ENCODE peak calls at places on chromosomes 1 and 21, in five cellular contexts. One of them, this sample, is unnamed.

GRCh38 chr1:20051218-20051829 is 18.7 kb upstream of the PLA2G5 start:
- DNase-seq in endothelial cell: no peak
- DNase-seq in left ventricle myocardium inferior: no peak
- DNase-seq in hepatocyte: no peak
- DNase-seq in CD8-positive, alpha-beta T cell: no peak
- DNase-seq in this sample: no peak

GRCh38 chr1:170360601-170361000 is 171.4 kb upstream of the GORAB start:
- DNase-seq in left ventricle myocardium inferior: no peak
- DNase-seq in hepatocyte: no peak
- DNase-seq in endothelial cell: no peak
- DNase-seq in CD8-positive, alpha-beta T cell: no peak
- DNase-seq in this sample: no peak

GRCh38 chr1:56547977-56548376 is 31.4 kb downstream of the PLPP3 start:
- DNase-seq in endothelial cell: no peak
- DNase-seq in CD8-positive, alpha-beta T cell: no peak
- DNase-seq in hepatocyte: no peak
- DNase-seq in left ventricle myocardium inferior: peak
- DNase-seq in this sample: no peak

GRCh38 chr1:90340604-90341003 is 345.7 kb downstream of the ZNF326 start:
- DNase-seq in hepatocyte: no peak
- DNase-seq in left ventricle myocardium inferior: no peak
- DNase-seq in endothelial cell: no peak
- DNase-seq in CD8-positive, alpha-beta T cell: no peak
- DNase-seq in this sample: no peak

GRCh38 chr1:24980836-24981631 is 51.0 kb upstream of the RUNX3 start:
- DNase-seq in CD8-positive, alpha-beta T cell: no peak
- DNase-seq in hepatocyte: no peak
- DNase-seq in left ventricle myocardium inferior: no peak
- DNase-seq in endothelial cell: no peak
- DNase-seq in this sample: no peak

GRCh38 chr1:229042482-229042881 is 228.4 kb upstream of the RAB4A start:
- DNase-seq in CD8-positive, alpha-beta T cell: no peak
- DNase-seq in endothelial cell: no peak
- DNase-seq in left ventricle myocardium inferior: no peak
- DNase-seq in hepatocyte: no peak
- DNase-seq in this sample: no peak

GRCh38 chr1:214280386-214281029 is 451 bp upstream of the SMYD2 start:
- DNase-seq in hepatocyte: peak
- DNase-seq in endothelial cell: peak
- DNase-seq in left ventricle myocardium inferior: peak
- DNase-seq in CD8-positive, alpha-beta T cell: no peak
- DNase-seq in this sample: peak

GRCh38 chr1:16236091-16236494 is 890 bp downstream of the CPLANE2 start:
- DNase-seq in left ventricle myocardium inferior: no peak
- DNase-seq in hepatocyte: no peak
- DNase-seq in CD8-positive, alpha-beta T cell: peak
- DNase-seq in endothelial cell: no peak
- DNase-seq in this sample: no peak

GRCh38 chr1:229130028-229130668 is 140.8 kb upstream of the RAB4A start:
- DNase-seq in CD8-positive, alpha-beta T cell: peak
- DNase-seq in endothelial cell: peak
- DNase-seq in hepatocyte: peak
- DNase-seq in left ventricle myocardium inferior: no peak
- DNase-seq in this sample: no peak

GRCh38 chr1:152162826-152163463 is 3.9 kb upstream of the RPTN start:
- DNase-seq in hepatocyte: no peak
- DNase-seq in left ventricle myocardium inferior: no peak
- DNase-seq in endothelial cell: no peak
- DNase-seq in CD8-positive, alpha-beta T cell: no peak
- DNase-seq in this sample: no peak

GRCh38 chr1:5975133-5975880 is 16.9 kb downstream of the NPHP4 start:
- DNase-seq in CD8-positive, alpha-beta T cell: peak
- DNase-seq in left ventricle myocardium inferior: peak
- DNase-seq in hepatocyte: peak
- DNase-seq in endothelial cell: peak
- DNase-seq in this sample: no peak

GRCh38 chr1:224245188-224245587 is 62.1 kb downstream of the DEGS1 start:
- DNase-seq in hepatocyte: no peak
- DNase-seq in endothelial cell: peak
- DNase-seq in CD8-positive, alpha-beta T cell: peak
- DNase-seq in left ventricle myocardium inferior: peak
- DNase-seq in this sample: no peak

GRCh38 chr1:201964266-201964665 is 9.0 kb downstream of the TIMM17A start:
- DNase-seq in hepatocyte: no peak
- DNase-seq in endothelial cell: no peak
- DNase-seq in CD8-positive, alpha-beta T cell: no peak
- DNase-seq in left ventricle myocardium inferior: no peak
- DNase-seq in this sample: no peak

GRCh38 chr21:15062566-15062965 is 2.2 kb downstream of the NRIP1 start:
- DNase-seq in hepatocyte: no peak
- DNase-seq in CD8-positive, alpha-beta T cell: no peak
- DNase-seq in endothelial cell: no peak
- DNase-seq in left ventricle myocardium inferior: no peak
- DNase-seq in this sample: no peak

GRCh38 chr1:13228343-13228781 is 2.4 kb upstream of the PRAMEF18 start:
- DNase-seq in CD8-positive, alpha-beta T cell: peak
- DNase-seq in hepatocyte: no peak
- DNase-seq in endothelial cell: no peak
- DNase-seq in left ventricle myocardium inferior: no peak
- DNase-seq in this sample: no peak

GRCh38 chr1:3995141-3995780 is 95.2 kb upstream of the C1orf174 start:
- DNase-seq in CD8-positive, alpha-beta T cell: no peak
- DNase-seq in hepatocyte: no peak
- DNase-seq in left ventricle myocardium inferior: no peak
- DNase-seq in endothelial cell: no peak
- DNase-seq in this sample: no peak

GRCh38 chr1:200530551-200531261 is 89.8 kb downstream of the KIF14 start:
- DNase-seq in endothelial cell: no peak
- DNase-seq in hepatocyte: no peak
- DNase-seq in CD8-positive, alpha-beta T cell: peak
- DNase-seq in left ventricle myocardium inferior: no peak
- DNase-seq in this sample: no peak

GRCh38 chr1:15718199-15718601 is 17.9 kb upstream of the SLC25A34 start:
- DNase-seq in hepatocyte: no peak
- DNase-seq in CD8-positive, alpha-beta T cell: no peak
- DNase-seq in left ventricle myocardium inferior: no peak
- DNase-seq in endothelial cell: no peak
- DNase-seq in this sample: no peak

GRCh38 chr1:62810420-62811274 is 26.7 kb downstream of the ATG4C start:
- DNase-seq in left ventricle myocardium inferior: no peak
- DNase-seq in endothelial cell: no peak
- DNase-seq in CD8-positive, alpha-beta T cell: no peak
- DNase-seq in hepatocyte: no peak
- DNase-seq in this sample: no peak

GRCh38 chr1:115668579-115668978 is 26.8 kb downstream of the VANGL1 start:
- DNase-seq in hepatocyte: no peak
- DNase-seq in left ventricle myocardium inferior: no peak
- DNase-seq in CD8-positive, alpha-beta T cell: no peak
- DNase-seq in endothelial cell: no peak
- DNase-seq in this sample: no peak

GRCh38 chr21:42495765-42496119 is 282 bp downstream of the RSPH1 start:
- DNase-seq in endothelial cell: no peak
- DNase-seq in CD8-positive, alpha-beta T cell: no peak
- DNase-seq in left ventricle myocardium inferior: no peak
- DNase-seq in hepatocyte: peak
- DNase-seq in this sample: no peak

GRCh38 chr21:17463441-17463840 is 49.4 kb upstream of the CXADR start:
- DNase-seq in left ventricle myocardium inferior: no peak
- DNase-seq in endothelial cell: no peak
- DNase-seq in hepatocyte: peak
- DNase-seq in CD8-positive, alpha-beta T cell: no peak
- DNase-seq in this sample: no peak

GRCh38 chr1:151130837-151131586 is 15.4 kb downstream of the SEMA6C start:
- DNase-seq in hepatocyte: peak
- DNase-seq in CD8-positive, alpha-beta T cell: peak
- DNase-seq in left ventricle myocardium inferior: peak
- DNase-seq in endothelial cell: peak
- DNase-seq in this sample: no peak

GRCh38 chr1:32465541-32466002 is 700 bp downstream of the ZBTB8B start:
- DNase-seq in CD8-positive, alpha-beta T cell: no peak
- DNase-seq in left ventricle myocardium inferior: no peak
- DNase-seq in hepatocyte: no peak
- DNase-seq in endothelial cell: no peak
- DNase-seq in this sample: no peak

GRCh38 chr1:183567584-183567983 is 22.7 kb downstream of the NCF2 start:
- DNase-seq in endothelial cell: no peak
- DNase-seq in CD8-positive, alpha-beta T cell: no peak
- DNase-seq in hepatocyte: no peak
- DNase-seq in left ventricle myocardium inferior: peak
- DNase-seq in this sample: no peak

GRCh38 chr1:230739564-230739963 is 7.6 kb upstream of the CAPN9 start:
- DNase-seq in hepatocyte: no peak
- DNase-seq in endothelial cell: no peak
- DNase-seq in left ventricle myocardium inferior: no peak
- DNase-seq in CD8-positive, alpha-beta T cell: no peak
- DNase-seq in this sample: no peak

GRCh38 chr1:230735447-230735846 is 11.7 kb upstream of the CAPN9 start:
- DNase-seq in left ventricle myocardium inferior: no peak
- DNase-seq in endothelial cell: no peak
- DNase-seq in hepatocyte: peak
- DNase-seq in CD8-positive, alpha-beta T cell: no peak
- DNase-seq in this sample: no peak

GRCh38 chr1:230737622-230738262 is 9.4 kb upstream of the CAPN9 start:
- DNase-seq in hepatocyte: no peak
- DNase-seq in left ventricle myocardium inferior: no peak
- DNase-seq in CD8-positive, alpha-beta T cell: no peak
- DNase-seq in endothelial cell: no peak
- DNase-seq in this sample: no peak
- TF ChIP-seq CTCF in hepatocyte: no peak
- TF ChIP-seq CTCF in left ventricle myocardium inferior: no peak
- TF ChIP-seq CTCF in CD8-positive, alpha-beta T cell: no peak
- TF ChIP-seq CTCF in endothelial cell: no peak
- TF ChIP-seq CTCF in this sample: no peak

GRCh38 chr1:235855811-235856429 is 10.8 kb downstream of the LYST start:
- DNase-seq in CD8-positive, alpha-beta T cell: no peak
- DNase-seq in hepatocyte: no peak
- DNase-seq in left ventricle myocardium inferior: no peak
- DNase-seq in endothelial cell: no peak
- DNase-seq in this sample: no peak

GRCh38 chr1:235860829-235861228 is 5.9 kb downstream of the LYST start:
- DNase-seq in hepatocyte: no peak
- DNase-seq in CD8-positive, alpha-beta T cell: no peak
- DNase-seq in endothelial cell: no peak
- DNase-seq in left ventricle myocardium inferior: no peak
- DNase-seq in this sample: no peak

GRCh38 chr1:235858784-235859183 is 7.9 kb downstream of the LYST start:
- DNase-seq in endothelial cell: no peak
- DNase-seq in left ventricle myocardium inferior: no peak
- DNase-seq in CD8-positive, alpha-beta T cell: no peak
- DNase-seq in hepatocyte: no peak
- DNase-seq in this sample: no peak

GRCh38 chr1:235859775-235860174 is 6.9 kb downstream of the LYST start:
- DNase-seq in hepatocyte: no peak
- DNase-seq in left ventricle myocardium inferior: no peak
- DNase-seq in CD8-positive, alpha-beta T cell: no peak
- DNase-seq in endothelial cell: no peak
- DNase-seq in this sample: no peak

DNA sequence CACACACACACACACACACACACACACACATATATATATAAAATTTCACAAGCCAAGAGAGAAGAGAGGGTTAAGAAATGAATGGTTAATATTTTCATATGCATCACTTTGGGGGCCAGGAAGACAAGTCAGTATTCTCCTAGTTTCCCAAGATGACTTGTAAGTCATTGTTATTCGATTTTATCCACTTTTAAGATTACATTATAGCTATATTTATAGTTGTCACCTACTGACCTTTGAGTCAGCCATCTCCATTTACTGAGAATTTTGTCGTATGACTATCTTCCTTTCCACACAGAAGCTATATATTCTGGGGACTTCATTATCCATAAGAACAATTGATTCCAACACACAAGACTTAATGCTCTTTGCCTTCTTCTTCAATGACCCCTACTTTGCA is 8.9 kb downstream of the LYST start:
- DNase-seq in endothelial cell: no peak
- DNase-seq in hepatocyte: no peak
- DNase-seq in CD8-positive, alpha-beta T cell: no peak
- DNase-seq in left ventricle myocardium inferior: no peak
- DNase-seq in this sample: no peak
- TF ChIP-seq CTCF in endothelial cell: no peak
- TF ChIP-seq CTCF in hepatocyte: no peak
- TF ChIP-seq CTCF in CD8-positive, alpha-beta T cell: no peak
- TF ChIP-seq CTCF in left ventricle myocardium inferior: no peak
- TF ChIP-seq CTCF in this sample: no peak

GRCh38 chr1:156693858-156694562 is 11.4 kb downstream of the CRABP2 start:
- DNase-seq in CD8-positive, alpha-beta T cell: no peak
- DNase-seq in endothelial cell: peak
- DNase-seq in left ventricle myocardium inferior: no peak
- DNase-seq in hepatocyte: peak
- DNase-seq in this sample: no peak
- TF ChIP-seq CTCF in CD8-positive, alpha-beta T cell: no peak
- TF ChIP-seq CTCF in endothelial cell: no peak
- TF ChIP-seq CTCF in left ventricle myocardium inferior: no peak
- TF ChIP-seq CTCF in hepatocyte: no peak
- TF ChIP-seq CTCF in this sample: no peak

GRCh38 chr1:237042467-237042891 is 495 bp downstream of the RYR2 start:
- DNase-seq in hepatocyte: peak
- DNase-seq in left ventricle myocardium inferior: no peak
- DNase-seq in endothelial cell: no peak
- DNase-seq in CD8-positive, alpha-beta T cell: no peak
- DNase-seq in this sample: no peak

GRCh38 chr1:237041461-237041794 is 556 bp upstream of the RYR2 start:
- DNase-seq in left ventricle myocardium inferior: no peak
- DNase-seq in endothelial cell: no peak
- DNase-seq in hepatocyte: no peak
- DNase-seq in CD8-positive, alpha-beta T cell: no peak
- DNase-seq in this sample: no peak

GRCh38 chr1:237040823-237041222 is 1.2 kb upstream of the RYR2 start:
- DNase-seq in left ventricle myocardium inferior: no peak
- DNase-seq in CD8-positive, alpha-beta T cell: no peak
- DNase-seq in endothelial cell: no peak
- DNase-seq in hepatocyte: no peak
- DNase-seq in this sample: no peak

GRCh38 chr1:237042892-237043576 is 1.1 kb downstream of the RYR2 start:
- DNase-seq in CD8-positive, alpha-beta T cell: no peak
- DNase-seq in hepatocyte: peak
- DNase-seq in left ventricle myocardium inferior: peak
- DNase-seq in endothelial cell: peak
- DNase-seq in this sample: no peak

DNA sequence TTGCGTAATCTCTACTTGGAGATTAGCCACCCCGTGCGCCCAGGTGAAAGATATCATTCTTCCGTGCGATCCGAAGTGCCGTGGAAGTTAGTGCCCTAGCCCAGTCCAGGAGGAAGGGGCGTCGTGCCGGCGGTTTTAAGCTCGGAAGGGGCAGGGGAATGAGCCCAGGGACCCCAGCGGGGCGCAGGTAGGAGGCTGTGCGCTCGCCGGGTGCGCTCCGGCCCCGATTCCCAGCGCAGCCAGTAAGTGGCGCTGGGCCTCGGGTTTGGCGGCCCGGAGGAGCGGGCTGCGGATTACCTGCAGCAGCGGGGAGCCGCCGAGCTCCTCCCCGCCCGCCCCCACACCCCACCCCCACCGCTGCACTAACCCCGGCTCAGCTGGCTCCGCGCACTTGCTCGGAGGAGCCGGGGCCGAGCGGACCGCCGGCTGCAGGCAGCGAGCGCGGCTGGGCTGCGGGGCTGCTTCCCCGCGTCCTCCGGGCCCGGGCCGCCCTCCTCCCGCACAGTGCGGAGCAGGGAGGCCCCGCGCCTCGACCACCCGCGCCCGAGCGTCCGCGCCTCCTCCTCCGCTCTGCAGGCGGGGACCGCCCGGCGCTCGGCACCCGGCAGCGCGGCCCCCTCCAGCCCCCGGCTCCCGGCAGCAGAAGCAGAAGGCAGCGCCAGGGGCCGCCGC is at the start of gene RYR2:
- DNase-seq in CD8-positive, alpha-beta T cell: no peak
- DNase-seq in left ventricle myocardium inferior: peak
- DNase-seq in endothelial cell: peak
- DNase-seq in hepatocyte: peak
- DNase-seq in this sample: peak
- TF ChIP-seq CTCF in CD8-positive, alpha-beta T cell: no peak
- TF ChIP-seq CTCF in left ventricle myocardium inferior: peak
- TF ChIP-seq CTCF in endothelial cell: peak
- TF ChIP-seq CTCF in hepatocyte: peak
- TF ChIP-seq CTCF in this sample: peak

This sample was measured in D721Med.